ENCODE peak calls at places on chromosome 16, in eight cellular contexts. W is tibial nerve, Z is kidney epithelial cell, F is heart right ventricle, Y is colonic mucosa, V is adrenal gland, R is H7, J is brain microvascular endothelial cell. O is an unnamed sample. For H3K27me3, the result is how much of the 10 kb centered on the place peaks cover.

GRCh38 chr16:49593423-49594040 is 219.9 kb downstream of the C16orf78 start:
- DNase-seq in R (no peak), Y (no peak), Z (no peak), F (no peak), J (no peak), V (peak), W (no peak), O (no peak)

GRCh38 chr16:23595246-23595950 is 718 bp downstream of the NDUFAB1 start:
- DNase-seq in V (no peak), Y (peak), F (no peak), J (no peak), Z (no peak), R (no peak), W (no peak), O (no peak)

GRCh38 chr16:11356573-11357331 is 11.5 kb downstream of the RMI2 start:
- DNase-seq in Z (no peak), V (peak), F (peak), W (peak), J (peak), R (peak), Y (peak), O (peak)

GRCh38 chr16:50876263-50876662 is 134.4 kb downstream of the CYLD start:
- DNase-seq in W (no peak), Y (no peak), F (no peak), R (no peak), Z (no peak), V (no peak), J (no peak), O (no peak)

GRCh38 chr16:69823831-69824563 is 61.9 kb downstream of the WWP2 start:
- DNase-seq in Z (no peak), W (no peak), J (no peak), V (peak), F (peak), Y (no peak), R (peak), O (peak)

GRCh38 chr16:82882982-82883863 is 256.5 kb downstream of the CDH13 start:
- DNase-seq in Y (no peak), W (no peak), F (no peak), Z (no peak), J (no peak), R (no peak), V (no peak), O (no peak)

GRCh38 chr16:50933257-50933656 is 191.4 kb downstream of the CYLD start:
- DNase-seq in W (no peak), R (no peak), Z (peak), F (no peak), Y (no peak), V (no peak), J (no peak), O (no peak)

GRCh38 chr16:55323637-55324490 is at the start of gene IRX6:
- DNase-seq in R (peak), Y (no peak), W (no peak), F (peak), Z (no peak), J (no peak), V (peak), O (peak)

GRCh38 chr16:64590516-64590915 is 531.3 kb downstream of the CDH11 start:
- DNase-seq in V (no peak), F (no peak), Z (no peak), W (no peak), Y (no peak), J (peak), R (no peak), O (no peak)

GRCh38 chr16:6280055-6280454 is 1052.6 kb upstream of the RBFOX1 start:
- DNase-seq in J (no peak), W (no peak), V (no peak), F (no peak), Y (no peak), R (no peak), Z (no peak), O (no peak)

GRCh38 chr16:69105501-69106361 is at the start of gene HAS3:
- DNase-seq in V (no peak), W (no peak), Z (peak), Y (peak), F (peak), J (peak), R (peak), O (peak)

DNA sequence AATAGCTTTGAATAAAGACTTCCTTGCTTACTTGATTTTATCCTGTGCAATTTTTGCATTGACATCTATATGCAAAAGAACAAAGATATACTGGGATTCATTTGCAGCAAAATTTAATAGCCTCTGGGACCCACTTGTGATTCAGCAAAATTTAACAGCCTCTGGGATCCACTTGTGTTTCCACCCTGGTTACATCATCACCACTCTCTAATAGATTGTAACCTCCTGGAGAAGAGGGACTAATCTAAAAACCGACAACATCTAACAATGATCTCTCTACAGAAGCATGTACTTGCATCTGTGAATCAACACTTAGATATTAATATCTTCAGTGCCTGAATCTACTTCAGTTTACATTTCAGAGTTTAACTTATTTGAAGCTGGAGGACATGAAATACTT is 202.0 kb upstream of the CPHXL start:
- DNase-seq in J (no peak), Z (no peak), W (no peak), Y (no peak), R (no peak), V (no peak), F (no peak), O (no peak)
- H3K27me3 ChIP-seq in J (under half), Z (under half), W (under half), Y (under half), R (half or more), V (under half), F (under half), O (under half)

GRCh38 chr16:88780100-88781062 is 4.6 kb downstream of the PIEZO1 start:
- DNase-seq in R (no peak), Y (no peak), W (no peak), Z (no peak), F (no peak), J (no peak), V (no peak), O (no peak)
- H3K4me3 ChIP-seq in R (no peak), Y (no peak), W (no peak), Z (no peak), F (no peak), J (no peak), V (no peak), O (no peak)

DNA sequence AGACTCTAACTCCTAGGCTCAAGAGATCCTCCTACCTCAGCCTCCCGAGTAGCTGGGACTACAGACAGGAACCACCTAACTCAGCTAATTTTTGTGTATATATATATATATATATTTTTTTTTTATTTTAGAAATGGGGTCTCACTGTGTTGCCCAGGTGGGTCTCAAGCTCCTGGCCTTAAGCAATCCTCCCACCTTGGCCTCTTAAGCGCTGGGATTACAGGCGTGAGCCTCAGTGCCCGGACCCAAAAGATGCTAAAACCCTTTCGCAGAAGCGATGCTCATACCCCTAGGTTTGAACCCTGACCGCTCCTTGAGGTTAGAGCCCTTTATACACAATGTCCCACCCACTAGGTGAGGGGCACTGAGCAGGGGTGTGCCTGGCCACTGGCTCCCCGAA is 2.2 kb upstream of the CLDN9 start:
- DNase-seq in W (no peak), F (no peak), Z (no peak), V (no peak), Y (no peak), R (no peak), J (no peak), O (no peak)
- H3K27me3 ChIP-seq in W (under half), F (half or more), Z (under half), V (under half), Y (under half), R (under half), J (half or more), O (under half)

GRCh38 chr16:84085774-84086173 is 31.0 kb downstream of the MBTPS1 start:
- DNase-seq in R (no peak), V (no peak), J (no peak), W (no peak), Z (no peak), F (no peak), Y (no peak), O (no peak)

GRCh38 chr16:84086357-84086756 is 30.4 kb downstream of the MBTPS1 start:
- DNase-seq in V (no peak), F (peak), Y (no peak), W (no peak), Z (no peak), J (no peak), R (no peak), O (no peak)

GRCh38 chr16:84087461-84088151 is 29.1 kb downstream of the MBTPS1 start:
- DNase-seq in V (no peak), Z (no peak), F (no peak), R (no peak), Y (no peak), W (no peak), J (no peak), O (no peak)

GRCh38 chr16:84085271-84085667 is 31.5 kb downstream of the MBTPS1 start:
- DNase-seq in J (no peak), F (no peak), W (no peak), Z (no peak), R (no peak), V (no peak), Y (no peak), O (no peak)

GRCh38 chr16:84086996-84087395 is 29.7 kb downstream of the MBTPS1 start:
- DNase-seq in Z (no peak), F (no peak), W (no peak), Y (no peak), V (no peak), R (no peak), J (no peak), O (no peak)
- H3K4me3 ChIP-seq in Z (no peak), F (no peak), W (no peak), Y (no peak), V (no peak), R (no peak), J (no peak), O (no peak)

GRCh38 chr16:2364638-2365210 is 24.2 kb upstream of the ABCA3 start:
- DNase-seq in Y (no peak), F (no peak), V (no peak), Z (no peak), J (no peak), R (no peak), W (no peak), O (no peak)

GRCh38 chr16:2357331-2357730 is 16.8 kb upstream of the ABCA3 start:
- DNase-seq in R (no peak), V (no peak), J (no peak), F (no peak), Z (no peak), W (no peak), Y (no peak), O (no peak)

GRCh38 chr16:2359919-2360318 is 19.4 kb upstream of the ABCA3 start:
- DNase-seq in W (no peak), Y (no peak), J (no peak), V (no peak), Z (no peak), R (no peak), F (no peak), O (no peak)

GRCh38 chr16:2362218-2362617 is 21.7 kb upstream of the ABCA3 start:
- DNase-seq in Y (no peak), F (no peak), W (no peak), V (no peak), Z (no peak), J (no peak), R (no peak), O (no peak)

DNA sequence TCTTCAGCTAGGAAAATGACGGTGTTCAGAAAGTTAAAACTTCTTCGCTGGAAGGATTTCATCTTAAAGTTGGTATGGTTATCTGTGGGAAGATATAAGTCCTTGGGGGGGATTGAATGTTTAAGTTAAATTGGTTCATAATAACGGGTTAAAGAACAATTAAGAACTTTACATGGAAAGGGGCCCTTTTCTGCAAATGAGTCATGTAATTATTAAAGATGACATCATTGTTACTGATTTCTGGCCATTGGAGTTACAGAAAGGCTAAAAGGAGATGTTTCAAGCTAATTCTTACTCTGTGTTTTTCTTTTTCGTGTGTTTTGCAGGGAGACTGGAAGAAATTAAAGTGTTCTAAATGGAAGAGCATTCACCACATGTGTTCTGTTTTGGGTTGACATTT is 20.6 kb upstream of the ABCA3 start:
- DNase-seq in R (no peak), F (no peak), Z (no peak), V (no peak), J (no peak), W (no peak), Y (no peak), O (no peak)
- H3K27me3 ChIP-seq in R (under half), F (under half), Z (under half), V (under half), J (under half), W (under half), Y (under half), O (under half)

GRCh38 chr16:4055748-4056147 is 60.5 kb downstream of the ADCY9 start:
- DNase-seq in Z (no peak), W (no peak), F (no peak), J (no peak), R (no peak), Y (no peak), V (no peak), O (no peak)

GRCh38 chr16:4052801-4053662 is 63.2 kb downstream of the ADCY9 start:
- DNase-seq in R (no peak), W (peak), Y (peak), Z (no peak), J (peak), V (peak), F (peak), O (peak)

GRCh38 chr16:4051591-4051990 is 64.7 kb downstream of the ADCY9 start:
- DNase-seq in J (no peak), Y (no peak), F (no peak), R (no peak), Z (no peak), V (no peak), W (no peak), O (no peak)

GRCh38 chr16:4052096-4052495 is 64.1 kb downstream of the ADCY9 start:
- DNase-seq in Z (no peak), V (peak), W (no peak), F (no peak), J (no peak), R (no peak), Y (no peak), O (no peak)

DNA sequence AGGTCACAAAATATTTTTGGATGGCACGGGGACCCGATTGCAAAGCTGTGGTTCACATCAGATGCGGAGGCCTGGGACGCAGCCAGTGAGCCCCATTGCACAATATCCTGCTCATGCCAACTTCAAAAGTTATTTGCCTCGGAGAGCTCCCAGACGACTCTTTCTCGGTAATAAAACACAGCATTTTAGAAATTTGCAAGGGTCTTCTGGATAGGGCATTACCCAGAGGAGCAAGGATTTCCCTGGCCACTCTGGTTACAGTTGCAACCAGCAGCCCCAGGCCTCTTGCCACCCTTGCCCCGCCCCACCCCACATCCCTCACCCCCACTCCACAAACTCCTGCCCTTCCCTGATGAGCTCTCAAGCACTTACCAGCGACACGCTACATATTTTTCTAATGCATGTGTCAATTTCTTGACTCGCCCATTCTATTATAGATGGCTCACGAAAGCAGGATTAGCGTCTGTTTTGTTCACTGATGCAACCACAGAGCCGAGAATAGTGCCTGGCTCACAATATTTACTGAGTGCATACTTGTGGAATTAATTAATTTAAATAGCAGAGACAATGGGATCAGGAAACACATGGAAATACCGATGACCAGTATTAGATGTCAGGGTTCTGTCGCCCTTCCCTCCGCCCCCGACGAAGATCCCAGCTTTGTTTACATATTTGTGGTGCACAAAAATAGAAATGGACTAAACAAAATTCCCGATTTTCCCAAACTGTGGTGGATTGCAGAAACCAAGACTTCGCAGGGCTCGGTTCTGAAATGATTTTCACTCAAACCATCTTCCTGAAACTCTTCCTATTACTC is 62.4 kb downstream of the ADCY9 start:
- DNase-seq in J (peak), R (no peak), F (peak), W (peak), Y (peak), V (peak), Z (no peak), O (peak)
- H3K4me3 ChIP-seq in J (no peak), R (no peak), F (peak), W (peak), Y (no peak), V (no peak), Z (no peak), O (no peak)

DNA sequence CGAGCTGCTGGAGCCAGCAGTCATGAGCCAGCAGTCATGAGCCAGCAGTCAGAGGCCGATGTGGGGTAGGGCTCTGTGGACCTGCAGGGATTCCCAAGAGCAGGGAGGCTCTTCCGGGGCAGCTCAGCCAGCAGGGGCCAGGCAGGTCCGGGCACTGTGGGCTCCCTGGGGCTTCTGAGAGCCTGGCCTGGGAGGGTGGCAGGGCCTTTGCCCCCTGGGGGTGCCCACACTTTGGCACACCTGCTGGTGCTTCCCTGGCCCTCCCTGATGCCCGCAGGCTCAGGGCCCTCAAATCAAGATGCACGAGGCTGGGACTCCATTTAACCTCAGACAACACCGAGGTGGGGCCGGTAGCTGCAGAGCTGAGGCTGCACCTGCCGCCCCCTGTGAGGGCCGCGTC is 18.1 kb downstream of the SOX8 start:
- DNase-seq in Y (no peak), W (no peak), J (no peak), R (no peak), F (no peak), V (no peak), Z (no peak), O (no peak)
- H3K27me3 ChIP-seq in Y (under half), W (under half), J (under half), R (under half), F (under half), V (under half), Z (under half), O (under half)

GRCh38 chr16:67965668-67966548 is 2.5 kb downstream of the SLC12A4 start:
- DNase-seq in F (no peak), Y (no peak), V (no peak), W (no peak), J (no peak), Z (no peak), R (no peak), O (no peak)
- H3K4me3 ChIP-seq in F (peak), Y (no peak), V (no peak), W (peak), J (peak), Z (no peak), R (no peak), O (no peak)

GRCh38 chr16:85851034-85851780 is 47.8 kb upstream of the IRF8 start:
- DNase-seq in W (no peak), J (no peak), V (peak), F (no peak), Z (no peak), R (no peak), Y (no peak), O (no peak)
- H3K27me3 ChIP-seq in W (under half), J (under half), V (under half), F (under half), Z (under half), R (under half), Y (under half), O (under half)

GRCh38 chr16:31436221-31437045 is 6.2 kb downstream of the ZNF843 start:
- DNase-seq in Y (no peak), Z (no peak), J (no peak), F (no peak), W (no peak), R (peak), V (no peak), O (no peak)

GRCh38 chr16:31438414-31438813 is 4.2 kb downstream of the ZNF843 start:
- DNase-seq in V (no peak), Z (no peak), Y (no peak), J (no peak), R (peak), W (no peak), F (no peak), O (no peak)

GRCh38 chr16:31440511-31441184 is 1.9 kb downstream of the ZNF843 start:
- DNase-seq in Y (no peak), R (no peak), V (no peak), J (no peak), Z (no peak), F (no peak), W (no peak), O (no peak)

GRCh38 chr16:31439519-31439918 is 3.1 kb downstream of the ZNF843 start:
- DNase-seq in W (no peak), V (no peak), J (no peak), F (no peak), R (no peak), Z (no peak), Y (no peak), O (no peak)

DNA sequence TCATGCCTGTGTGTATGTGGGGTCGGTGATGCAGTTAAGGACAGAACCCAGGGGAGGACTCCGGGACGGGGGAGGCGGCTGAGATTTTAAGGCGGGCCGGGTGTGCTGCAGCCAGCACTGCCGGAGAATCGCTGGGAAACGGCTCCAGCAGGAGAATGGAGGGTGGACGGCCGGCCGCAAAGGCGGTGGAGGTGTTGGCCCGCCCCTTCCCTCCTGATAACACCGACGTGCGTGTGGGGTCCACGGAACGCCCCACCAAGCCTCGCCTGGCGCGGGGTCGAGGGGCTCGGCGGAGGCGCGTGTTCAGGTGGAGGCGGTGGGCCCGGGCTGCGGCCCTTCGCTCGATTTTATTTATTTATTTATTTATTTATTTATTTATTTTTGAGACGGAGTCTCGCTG is 633 bp downstream of the ZNF843 start:
- DNase-seq in Z (no peak), V (no peak), J (no peak), Y (no peak), W (no peak), R (no peak), F (peak), O (no peak)
- H3K4me3 ChIP-seq in Z (peak), V (no peak), J (peak), Y (peak), W (peak), R (no peak), F (peak), O (peak)